ENCODE peak calls at places on chromosomes 4 and X, in nine cellular contexts. F, E, H, M, I, N, Q, L and K are unnamed samples.

GRCh38 chr4:27005512-27006246 is 145.0 kb downstream of the STIM2 start:
- DNase-seq in N (peak; percentile 86), E (peak; percentile 78), M (no peak), H (no peak), F (no peak), Q (no peak), I (no peak), L (peak; percentile 90), K (peak; percentile 81)

GRCh38 chr4:120977435-120977997 is 55.0 kb upstream of the PRDM5 start:
- DNase-seq in Q (peak; percentile 15), H (no peak), M (peak; percentile 61), N (peak; percentile 53), L (peak; percentile 78), I (peak; percentile 86), E (peak; percentile 70), F (peak; percentile 28), K (peak; percentile 42)

GRCh38 chrX:25105251-25105650 is 89.5 kb upstream of the ARX start:
- DNase-seq in L (no peak), F (peak; percentile 20), N (no peak), E (no peak), M (no peak), I (peak; percentile 22), H (peak; percentile 37), Q (no peak), K (no peak)

GRCh38 chr4:44738615-44739014 is 12.3 kb upstream of the GNPDA2 start:
- DNase-seq in L (peak; percentile 34), F (no peak), E (no peak), M (no peak), Q (no peak), I (peak; percentile 6), H (no peak), N (no peak), K (no peak)

GRCh38 chr4:55303818-55304217 is 42.2 kb upstream of the SRD5A3 start:
- DNase-seq in I (no peak), M (peak; percentile 26), E (peak; percentile 37), N (peak; percentile 85), L (peak; percentile 79), F (no peak), Q (no peak), H (no peak), K (peak; percentile 81)

GRCh38 chrX:47854474-47854873 is 17.8 kb downstream of the ZNF81 start:
- DNase-seq in E (peak; percentile 13), Q (peak; percentile 14), M (no peak), N (no peak), H (peak; percentile 43), F (no peak), L (peak; percentile 16), I (peak; percentile 29), K (no peak)

GRCh38 chr4:5341151-5341925 is 290.1 kb downstream of the STK32B start:
- DNase-seq in I (no peak), Q (no peak), H (no peak), F (peak; percentile 51), N (peak; percentile 5), M (no peak), L (no peak), E (no peak), K (peak; percentile 10)

GRCh38 chr4:6576512-6576911 is 1.5 kb downstream of the MAN2B2 start:
- DNase-seq in I (no peak), H (no peak), E (no peak), Q (no peak), F (no peak), N (no peak), M (no peak), L (no peak), K (no peak)

GRCh38 chrX:24242649-24243556 is 71.0 kb downstream of the SUPT20HL2 start:
- DNase-seq in Q (no peak), E (peak; percentile 63), M (no peak), H (no peak), I (peak; percentile 38), N (peak; percentile 18), F (no peak), L (peak; percentile 77), K (peak; percentile 27)

GRCh38 chr4:186765673-186766546 is 42.3 kb upstream of the FAT1 start:
- DNase-seq in L (no peak), Q (no peak), F (no peak), N (peak; percentile 27), I (peak; percentile 40), M (peak; percentile 23), H (no peak), E (no peak), K (peak; percentile 26)

GRCh38 chrX:38220936-38221386 is 290 bp upstream of the SRPX start:
- DNase-seq in I (no peak), M (no peak), N (peak; percentile 55), Q (no peak), L (peak; percentile 37), H (no peak), E (peak; percentile 25), F (no peak), K (peak; percentile 29)

GRCh38 chrX:1477801-1478458 is 25.2 kb upstream of the ASMTL start:
- DNase-seq in L (no peak), F (no peak), E (no peak), M (no peak), H (peak; percentile 16), Q (no peak), N (no peak), I (no peak), K (no peak)

GRCh38 chr4:110742148-110742547 is 119.3 kb upstream of the PITX2 start:
- DNase-seq in E (peak; percentile 28), Q (no peak), H (no peak), F (no peak), N (peak; percentile 36), M (no peak), I (no peak), L (peak; percentile 27), K (peak; percentile 14)

GRCh38 chr4:34158883-34159282 is 2085.4 kb downstream of the ARAP2 start:
- DNase-seq in E (peak; percentile 27), M (no peak), H (no peak), F (no peak), L (no peak), N (peak; percentile 35), Q (no peak), I (no peak), K (peak; percentile 16)

GRCh38 chr4:141254326-141254725 is 33.6 kb downstream of the ZNF330 start:
- DNase-seq in F (no peak), N (no peak), Q (no peak), I (peak; percentile 31), L (no peak), E (no peak), M (no peak), H (no peak), K (no peak)

GRCh38 chr4:119211856-119212250 is 660 bp upstream of the USP53 start:
- DNase-seq in I (peak; percentile 94), L (peak; percentile 18), Q (no peak), N (no peak), H (no peak), E (no peak), M (no peak), F (peak; percentile 22), K (no peak)
- H3K9ac ChIP-seq in I (peak overlapping the region; percentile 83), L (peak overlapping the region; percentile 84), Q (peak overlapping the region; percentile 80), N (peak overlapping the region; percentile 77), H (peak overlapping the region; percentile 94), E (peak overlapping the region; percentile 93), M (peak overlapping the region; percentile 84), F (peak overlapping the region; percentile 92), K (peak overlapping the region; percentile 93)

GRCh38 chrX:45758319-45758718 is 557.6 kb upstream of the DIPK2B start:
- DNase-seq in M (no peak), L (peak; percentile 84), I (no peak), E (peak; percentile 93), Q (no peak), N (peak; percentile 96), H (no peak), F (no peak), K (peak; percentile 95)
- H3K9ac ChIP-seq in M (peak overlapping the region; percentile 38), L (peak overlapping the region; percentile 100), I (no peak overlapping the region), E (peak overlapping the region; percentile 56), Q (peak overlapping the region; percentile 99), N (no peak overlapping the region), H (no peak overlapping the region), F (no peak overlapping the region), K (peak overlapping the region; percentile 56)

DNA sequence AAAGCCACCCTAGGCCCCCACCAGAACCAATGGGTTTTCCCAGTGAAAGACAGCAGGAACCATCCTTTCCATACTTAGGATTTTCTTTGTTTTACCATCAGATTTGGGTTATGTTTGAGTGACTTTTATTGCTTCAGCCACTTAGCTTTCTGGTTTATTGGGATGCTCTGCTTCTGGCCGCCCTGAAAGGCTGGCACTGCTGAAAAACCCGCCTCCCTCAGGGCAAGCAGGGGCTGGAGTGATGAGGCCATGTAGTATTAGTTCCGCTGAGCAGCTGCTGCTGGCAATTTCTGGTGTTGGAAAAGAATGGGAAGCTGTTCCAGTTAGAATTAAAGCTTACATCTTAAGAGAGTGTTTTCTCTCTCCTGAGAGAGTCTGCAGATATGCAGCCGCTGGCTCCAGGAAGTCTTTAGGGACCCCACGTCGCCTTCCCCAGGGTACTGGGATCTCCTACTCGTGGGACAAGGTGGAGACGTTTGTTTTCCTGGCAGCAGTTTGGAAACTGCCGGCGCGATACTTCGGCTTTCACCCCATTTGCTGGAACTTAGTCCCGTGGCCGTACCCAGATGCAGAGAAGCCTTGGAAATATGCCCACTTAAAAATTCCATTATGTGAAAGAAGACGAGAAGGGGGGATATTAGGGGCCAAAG is 72.4 kb downstream of the TMEM131L start:
- DNase-seq in L (peak; percentile 53), F (no peak), I (no peak), M (no peak), E (peak; percentile 26), Q (peak; percentile 61), H (no peak), N (no peak), K (no peak)
- H3K9ac ChIP-seq in L (peak overlapping the region; percentile 23), F (no peak overlapping the region), I (no peak overlapping the region), M (no peak overlapping the region), E (peak overlapping the region; percentile 24), Q (no peak overlapping the region), H (no peak overlapping the region), N (no peak overlapping the region), K (peak overlapping the region; percentile 25)

DNA sequence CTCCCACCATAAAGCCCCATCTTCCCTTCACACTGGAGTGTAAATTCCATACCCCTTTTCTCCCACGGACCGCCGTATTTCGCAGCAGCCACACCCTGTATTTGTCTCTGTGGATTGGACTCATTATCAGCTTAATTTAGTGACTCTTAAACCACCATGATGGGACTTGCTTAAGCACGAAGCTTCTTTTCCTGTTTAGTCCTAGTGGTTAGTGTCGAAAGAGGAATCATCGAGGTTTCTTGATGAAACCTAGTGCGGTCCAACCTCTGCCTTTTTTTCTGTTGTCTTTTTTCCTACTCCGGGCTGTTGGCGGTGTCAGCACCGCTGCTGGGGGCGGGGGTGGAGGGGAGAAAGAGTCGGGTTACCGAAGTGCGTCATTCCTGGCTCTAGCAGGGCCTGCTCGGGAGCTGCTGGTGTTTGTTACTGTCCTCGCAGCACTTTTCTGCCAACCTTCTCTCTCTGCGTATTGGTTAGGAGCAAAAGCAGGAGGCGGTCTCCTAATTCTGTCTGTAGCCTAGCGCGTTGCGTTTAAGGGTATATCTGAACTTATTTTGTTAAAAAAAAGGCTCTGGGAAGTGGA is 1.4 kb downstream of the STAG2 start:
- DNase-seq in I (peak; percentile 96), N (peak; percentile 94), Q (peak; percentile 68), H (peak; percentile 64), L (peak; percentile 95), M (peak; percentile 75), E (peak; percentile 94), F (peak; percentile 67), K (peak; percentile 92)
- H3K9ac ChIP-seq in I (peak overlapping the region; percentile 89), N (peak overlapping the region; percentile 73), Q (peak overlapping the region; percentile 98), H (peak overlapping the region; percentile 91), L (peak overlapping the region; percentile 100), M (peak overlapping the region; percentile 95), E (peak overlapping the region; percentile 90), F (peak overlapping the region; percentile 98), K (peak overlapping the region; percentile 100)

DNA sequence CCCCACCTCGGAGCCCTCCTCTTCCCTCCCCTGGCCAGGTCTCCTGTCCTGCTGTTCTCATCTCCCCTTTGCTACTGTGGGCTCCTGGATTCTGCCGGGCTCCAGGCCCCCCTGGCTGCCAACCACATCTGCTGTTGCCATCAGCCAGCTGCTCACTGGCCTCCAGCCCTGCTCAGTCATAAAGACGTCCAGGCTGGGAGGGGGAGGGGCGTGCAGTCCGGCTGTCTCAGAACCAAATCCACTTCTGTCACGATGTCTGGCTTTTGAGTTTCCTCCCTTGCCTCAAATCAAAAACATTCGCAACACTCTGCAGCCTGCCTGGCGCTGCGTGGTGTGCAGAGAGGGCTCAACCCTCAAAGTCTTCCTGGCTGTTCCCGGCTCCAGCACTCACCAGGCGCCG is 7.1 kb downstream of the RASL11B start:
- DNase-seq in L (peak; percentile 63), F (no peak), H (no peak), Q (peak; percentile 88), E (peak; percentile 36), M (no peak), I (no peak), N (peak; percentile 19), K (no peak)
- H3K9ac ChIP-seq in L (no peak overlapping the region), F (no peak overlapping the region), H (no peak overlapping the region), Q (no peak overlapping the region), E (no peak overlapping the region), M (no peak overlapping the region), I (no peak overlapping the region), N (no peak overlapping the region), K (no peak overlapping the region)